ENCODE peak calls at places on chromosomes 12 and 14, in four cellular contexts. P, R, E and N are unnamed samples.

GRCh38 chr14:63323148-63323547 is 4.4 kb upstream of the GPHB5 start:
- DNase-seq in P (no peak), R (peak; percentile 2), E (no peak), N (no peak)

GRCh38 chr12:123365141-123365917 is 682 bp upstream of the SBNO1 start:
- DNase-seq in P (peak; percentile 98), R (peak; percentile 97), E (peak; percentile 93), N (peak; percentile 99)

GRCh38 chr14:83297361-83297760 is 1763.7 kb upstream of the SEL1L start:
- DNase-seq in P (no peak), R (no peak), E (no peak), N (no peak)

GRCh38 chr14:56581041-56581727 is 1.6 kb downstream of the TMEM260 start:
- DNase-seq in P (no peak), R (no peak), E (no peak), N (no peak)

GRCh38 chr12:58069268-58069967 is 128.1 kb downstream of the ATP23 start:
- DNase-seq in P (no peak), R (peak; percentile 25), E (peak; percentile 1), N (peak; percentile 15)

GRCh38 chr12:77617818-77618217 is 212.9 kb upstream of the NAV3 start:
- DNase-seq in P (no peak), R (no peak), E (no peak), N (no peak)

GRCh38 chr14:21428930-21429329 is 27.0 kb downstream of the CHD8 start:
- DNase-seq in P (no peak), R (no peak), E (no peak), N (peak; percentile 65)

GRCh38 chr14:51093371-51094281 is 1.3 kb downstream of the TRIM9 start:
- DNase-seq in P (peak; percentile 76), R (peak; percentile 20), E (no peak), N (peak; percentile 14)

GRCh38 chr12:84601483-84601882 is 311.1 kb downstream of the SLC6A15 start:
- DNase-seq in P (no peak), R (no peak), E (no peak), N (no peak)

GRCh38 chr12:43937947-43938346 is 102.1 kb downstream of the TMEM117 start:
- DNase-seq in P (no peak), R (no peak), E (no peak), N (no peak)

GRCh38 chr12:13436696-13437391 is 240.3 kb downstream of the EMP1 start:
- DNase-seq in P (no peak), R (peak; percentile 20), E (no peak), N (peak; percentile 25)

GRCh38 chr12:131831635-131832041 is 3.4 kb downstream of the MMP17 start:
- DNase-seq in P (no peak), R (peak; percentile 67), E (peak; percentile 66), N (no peak)

GRCh38 chr12:131829351-131829794 is 1.2 kb downstream of the MMP17 start:
- DNase-seq in P (peak; percentile 87), R (peak; percentile 18), E (no peak), N (no peak)

GRCh38 chr12:131831021-131831571 is 2.9 kb downstream of the MMP17 start:
- DNase-seq in P (peak; percentile 80), R (peak; percentile 21), E (no peak), N (peak; percentile 62)

GRCh38 chr12:131829795-131830334 is 1.7 kb downstream of the MMP17 start:
- DNase-seq in P (peak; percentile 69), R (no peak), E (no peak), N (no peak)

DNA sequence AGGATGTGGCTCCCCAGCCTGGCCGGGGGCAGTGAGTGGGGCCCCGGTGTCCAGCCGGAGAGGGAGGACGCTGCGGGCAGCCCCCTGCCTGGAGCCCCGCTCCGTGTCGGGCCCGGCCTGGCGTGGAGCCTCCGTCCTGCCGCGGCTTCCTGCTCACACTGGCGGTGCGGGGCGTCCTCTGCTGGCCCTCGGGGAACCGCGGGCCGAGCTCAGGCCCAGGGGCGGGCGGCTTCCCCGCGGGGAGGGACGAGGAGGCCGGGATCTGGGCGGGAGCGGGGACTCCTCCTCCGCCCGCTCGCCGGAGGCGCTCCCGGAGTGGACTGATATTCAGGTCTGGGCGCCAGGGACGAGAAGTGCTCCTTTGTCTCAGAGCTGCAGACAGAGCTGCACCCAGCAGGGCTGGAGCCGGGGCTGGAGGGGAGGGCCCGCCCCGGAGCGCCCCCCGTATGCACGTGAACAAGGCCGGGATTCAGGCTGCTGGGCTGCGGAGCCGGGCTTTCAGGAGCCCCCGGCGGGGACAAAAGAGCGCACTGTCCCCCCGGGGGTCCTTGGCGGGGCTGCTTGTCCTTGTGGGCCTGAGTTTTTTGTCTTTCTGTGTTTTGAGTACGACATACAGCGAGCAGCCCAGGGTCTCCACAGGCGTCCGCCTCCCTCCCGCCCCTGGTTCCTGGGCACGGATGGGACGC is 2.3 kb downstream of the MMP17 start:
- DNase-seq in P (peak; percentile 95), R (peak; percentile 81), E (peak; percentile 40), N (peak; percentile 72)
- TF ChIP-seq CTCF in P (peak; percentile 61), R (peak; percentile 46), E (peak; percentile 68), N (peak; percentile 16)

DNA sequence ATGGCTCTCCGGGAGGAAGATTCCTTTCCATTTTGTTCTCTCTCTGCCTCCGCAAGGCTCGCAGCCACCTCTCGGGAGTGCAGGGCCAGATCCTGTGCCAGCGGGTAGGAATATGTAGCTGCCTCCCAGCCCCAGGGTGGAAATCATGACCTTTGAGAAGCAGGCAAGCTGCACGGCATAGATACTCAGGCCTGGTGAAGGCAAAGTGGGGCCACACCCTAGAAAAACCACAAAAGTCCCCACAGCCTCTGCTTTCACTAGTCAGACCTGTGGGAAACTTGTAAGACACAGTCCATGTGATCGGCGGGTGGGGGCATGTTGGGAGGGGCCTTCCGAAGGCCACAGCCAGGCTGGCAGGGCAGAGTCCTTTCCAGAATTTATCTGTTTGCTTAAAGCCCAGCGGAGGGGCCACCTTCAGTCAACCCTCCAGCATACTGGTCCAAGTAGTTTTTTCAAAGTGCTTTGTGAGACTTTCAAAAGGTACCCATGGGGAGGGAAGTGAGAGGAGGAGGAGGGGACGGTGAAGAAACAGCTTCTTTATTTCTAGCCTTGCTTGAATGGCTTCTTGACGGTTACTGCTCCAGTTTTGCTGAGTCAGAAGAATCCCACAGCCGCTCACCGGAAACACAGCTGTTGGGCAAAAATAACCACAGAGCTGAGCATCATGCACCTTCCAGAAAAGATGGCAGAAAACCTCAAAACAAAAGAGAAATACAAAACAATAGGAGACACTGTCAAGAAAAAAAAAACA is at the start of gene MAP1LC3B2:
- DNase-seq in P (peak; percentile 87), R (peak; percentile 78), E (no peak), N (peak; percentile 87)
- H3K4me3 ChIP-seq in P (no peak within 1 kb of the TSS), R (no peak within 1 kb of the TSS), E (no peak within 1 kb of the TSS), N (no peak within 1 kb of the TSS)

GRCh38 chr14:68409355-68409754 is 383.5 kb downstream of the ZFP36L1 start:
- DNase-seq in P (no peak), R (peak; percentile 8), E (no peak), N (no peak)

GRCh38 chr14:68405959-68406358 is 386.9 kb downstream of the ZFP36L1 start:
- DNase-seq in P (no peak), R (peak; percentile 69), E (no peak), N (no peak)

GRCh38 chr14:68407275-68407674 is 385.6 kb downstream of the ZFP36L1 start:
- DNase-seq in P (no peak), R (no peak), E (no peak), N (no peak)

GRCh38 chr14:68407838-68408237 is 385.0 kb downstream of the ZFP36L1 start:
- DNase-seq in P (no peak), R (no peak), E (no peak), N (no peak)

GRCh38 chr14:68408680-68409079 is 384.2 kb downstream of the ZFP36L1 start:
- DNase-seq in P (no peak), R (peak; percentile 22), E (no peak), N (no peak)
- TF ChIP-seq CTCF in P (no peak), R (no peak), E (peak; percentile 22), N (no peak)

GRCh38 chr12:6964605-6965025 is 5.8 kb downstream of the PHB2 start:
- DNase-seq in P (no peak), R (no peak), E (no peak), N (peak; percentile 71)
- H3K4me3 ChIP-seq in P (peak overlapping the region; percentile 9), R (no peak overlapping the region), E (no peak overlapping the region), N (peak overlapping the region; percentile 79)

GRCh38 chr14:104078031-104078455 is 7.5 kb upstream of the ASPG start:
- DNase-seq in P (peak; percentile 91), R (peak; percentile 77), E (peak; percentile 54), N (peak; percentile 91)

GRCh38 chr14:104073764-104074163 is 11.7 kb upstream of the ASPG start:
- DNase-seq in P (no peak), R (no peak), E (no peak), N (no peak)

GRCh38 chr14:104076743-104077142 is 8.8 kb upstream of the ASPG start:
- DNase-seq in P (no peak), R (no peak), E (no peak), N (no peak)

GRCh38 chr14:104072586-104072985 is 12.9 kb upstream of the ASPG start:
- DNase-seq in P (no peak), R (no peak), E (no peak), N (no peak)

GRCh38 chr14:104075530-104076151 is 9.9 kb upstream of the ASPG start:
- DNase-seq in P (no peak), R (no peak), E (no peak), N (no peak)
- TF ChIP-seq CTCF in P (no peak), R (peak; percentile 58), E (peak; percentile 38), N (no peak)

DNA sequence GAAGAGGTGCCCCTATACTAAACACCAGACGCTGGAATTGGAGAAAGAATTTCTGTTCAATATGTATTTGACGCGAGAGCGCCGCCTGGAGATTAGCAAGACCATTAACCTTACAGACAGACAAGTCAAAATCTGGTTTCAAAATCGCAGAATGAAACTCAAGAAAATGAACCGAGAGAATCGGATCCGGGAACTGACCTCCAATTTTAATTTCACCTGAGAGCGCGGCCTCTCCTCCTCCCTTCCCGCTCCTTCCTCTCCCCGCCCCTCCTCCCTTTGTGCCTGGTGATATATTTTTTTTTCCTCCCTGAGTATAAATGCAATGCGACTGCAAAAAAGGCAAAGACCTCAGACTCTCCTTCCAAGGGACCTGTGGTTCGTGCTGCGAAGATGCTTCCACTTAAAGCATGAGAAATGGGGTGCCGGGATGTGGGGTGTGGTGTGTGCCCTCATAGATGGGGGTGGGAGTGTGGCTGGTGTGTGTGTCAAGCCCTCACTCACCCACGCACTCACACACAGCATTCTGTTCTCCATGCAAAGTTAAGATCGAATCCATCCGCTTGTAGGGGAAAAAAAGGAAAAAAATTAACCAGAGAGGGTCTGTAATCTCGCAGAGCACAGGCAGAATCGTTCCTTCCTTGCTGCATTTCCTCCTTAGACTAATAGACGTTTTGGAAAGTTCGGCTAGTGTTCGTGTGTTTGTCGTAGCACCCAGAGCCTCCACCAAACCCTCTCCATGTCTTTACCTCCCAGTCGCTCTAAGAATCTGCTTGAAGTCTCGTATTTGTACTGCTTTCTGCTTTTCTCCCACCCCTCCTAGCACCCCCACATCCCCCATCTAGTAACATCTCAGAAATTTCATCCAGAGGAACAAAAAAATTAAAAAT is 4.5 kb downstream of the HOXC10 start:
- DNase-seq in P (no peak), R (no peak), E (no peak), N (no peak)
- H3K4me3 ChIP-seq in P (no peak overlapping the region), R (no peak overlapping the region), E (peak overlapping the region; percentile 32), N (no peak overlapping the region)